ENCODE peak calls at places on chromosomes 3 and 15, in five cellular contexts. One of them, this sample, is unnamed.

GRCh38 chr15:74792227-74793016 is 10.5 kb downstream of the CSK start:
- DNase-seq in D721Med: no peak
- DNase-seq in fibroblast of pulmonary artery: no peak
- DNase-seq in brain microvascular endothelial cell: no peak
- DNase-seq in left ventricle myocardium inferior: no peak
- DNase-seq in this sample: no peak

GRCh38 chr3:79148786-79149185 is 619.0 kb downstream of the ROBO1 start:
- DNase-seq in D721Med: no peak
- DNase-seq in brain microvascular endothelial cell: peak
- DNase-seq in left ventricle myocardium inferior: no peak
- DNase-seq in fibroblast of pulmonary artery: peak
- DNase-seq in this sample: no peak

GRCh38 chr15:62760506-62760905 is 282.0 kb upstream of the TPM1 start:
- DNase-seq in fibroblast of pulmonary artery: no peak
- DNase-seq in brain microvascular endothelial cell: no peak
- DNase-seq in left ventricle myocardium inferior: no peak
- DNase-seq in D721Med: no peak
- DNase-seq in this sample: peak

GRCh38 chr3:130692455-130692854 is 54.2 kb downstream of the PIK3R4 start:
- DNase-seq in left ventricle myocardium inferior: no peak
- DNase-seq in D721Med: no peak
- DNase-seq in brain microvascular endothelial cell: no peak
- DNase-seq in fibroblast of pulmonary artery: peak
- DNase-seq in this sample: no peak

GRCh38 chr15:92884813-92885461 is 15.2 kb upstream of the CHD2 start:
- DNase-seq in D721Med: no peak
- DNase-seq in fibroblast of pulmonary artery: no peak
- DNase-seq in left ventricle myocardium inferior: no peak
- DNase-seq in brain microvascular endothelial cell: no peak
- DNase-seq in this sample: no peak

GRCh38 chr3:44957986-44958385 is 18.0 kb downstream of the ZDHHC3 start:
- DNase-seq in D721Med: no peak
- DNase-seq in left ventricle myocardium inferior: no peak
- DNase-seq in fibroblast of pulmonary artery: no peak
- DNase-seq in brain microvascular endothelial cell: no peak
- DNase-seq in this sample: no peak

GRCh38 chr15:70227122-70227521 is 129.4 kb upstream of the TLE3 start:
- DNase-seq in fibroblast of pulmonary artery: no peak
- DNase-seq in D721Med: no peak
- DNase-seq in left ventricle myocardium inferior: no peak
- DNase-seq in brain microvascular endothelial cell: no peak
- DNase-seq in this sample: no peak

GRCh38 chr3:113825090-113825489 is 13.5 kb upstream of the GRAMD1C start:
- DNase-seq in fibroblast of pulmonary artery: peak
- DNase-seq in D721Med: no peak
- DNase-seq in brain microvascular endothelial cell: peak
- DNase-seq in left ventricle myocardium inferior: no peak
- DNase-seq in this sample: no peak

GRCh38 chr15:34808016-34808415 is 12.7 kb upstream of the ACTC1 start:
- DNase-seq in brain microvascular endothelial cell: peak
- DNase-seq in D721Med: no peak
- DNase-seq in left ventricle myocardium inferior: no peak
- DNase-seq in fibroblast of pulmonary artery: peak
- DNase-seq in this sample: no peak

GRCh38 chr3:47380026-47380600 is 708 bp upstream of the PTPN23 start:
- DNase-seq in fibroblast of pulmonary artery: no peak
- DNase-seq in D721Med: no peak
- DNase-seq in brain microvascular endothelial cell: no peak
- DNase-seq in left ventricle myocardium inferior: no peak
- DNase-seq in this sample: no peak

GRCh38 chr3:128167973-128168674 is 14.8 kb downstream of the EEFSEC start:
- DNase-seq in fibroblast of pulmonary artery: no peak
- DNase-seq in D721Med: no peak
- DNase-seq in brain microvascular endothelial cell: no peak
- DNase-seq in left ventricle myocardium inferior: no peak
- DNase-seq in this sample: no peak

GRCh38 chr15:85312486-85312885 is 67.9 kb upstream of the AKAP13 start:
- DNase-seq in left ventricle myocardium inferior: no peak
- DNase-seq in brain microvascular endothelial cell: peak
- DNase-seq in D721Med: no peak
- DNase-seq in fibroblast of pulmonary artery: peak
- DNase-seq in this sample: no peak

GRCh38 chr3:129824926-129825541 is 68.5 kb downstream of the TMCC1 start:
- DNase-seq in fibroblast of pulmonary artery: peak
- DNase-seq in brain microvascular endothelial cell: no peak
- DNase-seq in left ventricle myocardium inferior: no peak
- DNase-seq in D721Med: no peak
- DNase-seq in this sample: peak

GRCh38 chr15:73346735-73347312 is 21.9 kb downstream of the HCN4 start:
- DNase-seq in fibroblast of pulmonary artery: peak
- DNase-seq in left ventricle myocardium inferior: peak
- DNase-seq in D721Med: no peak
- DNase-seq in brain microvascular endothelial cell: peak
- DNase-seq in this sample: peak

GRCh38 chr3:194985031-194985578 is 285.9 kb downstream of the XXYLT1 start:
- DNase-seq in left ventricle myocardium inferior: peak
- DNase-seq in fibroblast of pulmonary artery: peak
- DNase-seq in D721Med: no peak
- DNase-seq in brain microvascular endothelial cell: peak
- DNase-seq in this sample: peak

GRCh38 chr3:196650740-196651311 is 11.3 kb downstream of the NRROS start:
- DNase-seq in left ventricle myocardium inferior: peak
- DNase-seq in D721Med: peak
- DNase-seq in brain microvascular endothelial cell: peak
- DNase-seq in fibroblast of pulmonary artery: peak
- DNase-seq in this sample: no peak

GRCh38 chr3:194874783-194875182 is 189.1 kb downstream of the FAM43A start:
- DNase-seq in D721Med: no peak
- DNase-seq in fibroblast of pulmonary artery: no peak
- DNase-seq in left ventricle myocardium inferior: no peak
- DNase-seq in brain microvascular endothelial cell: no peak
- DNase-seq in this sample: no peak

GRCh38 chr3:158725348-158725966 is 6.8 kb downstream of the RARRES1 start:
- DNase-seq in D721Med: no peak
- DNase-seq in left ventricle myocardium inferior: no peak
- DNase-seq in fibroblast of pulmonary artery: peak
- DNase-seq in brain microvascular endothelial cell: peak
- DNase-seq in this sample: no peak

GRCh38 chr3:189806171-189806951 is 175.2 kb downstream of the TP63 start:
- DNase-seq in brain microvascular endothelial cell: no peak
- DNase-seq in left ventricle myocardium inferior: no peak
- DNase-seq in D721Med: no peak
- DNase-seq in fibroblast of pulmonary artery: no peak
- DNase-seq in this sample: no peak

GRCh38 chr3:141302364-141303141 is 65.8 kb upstream of the ZBTB38 start:
- DNase-seq in brain microvascular endothelial cell: peak
- DNase-seq in left ventricle myocardium inferior: no peak
- DNase-seq in D721Med: no peak
- DNase-seq in fibroblast of pulmonary artery: peak
- DNase-seq in this sample: no peak

GRCh38 chr15:71116366-71116765 is 1.1 kb downstream of the THSD4 start:
- DNase-seq in D721Med: no peak
- DNase-seq in fibroblast of pulmonary artery: no peak
- DNase-seq in left ventricle myocardium inferior: no peak
- DNase-seq in brain microvascular endothelial cell: peak
- DNase-seq in this sample: no peak

GRCh38 chr3:59286791-59287531 is 237.1 kb upstream of the CFAP20DC start:
- DNase-seq in fibroblast of pulmonary artery: no peak
- DNase-seq in brain microvascular endothelial cell: peak
- DNase-seq in left ventricle myocardium inferior: no peak
- DNase-seq in D721Med: no peak
- DNase-seq in this sample: peak

GRCh38 chr15:57464480-57464879 is 88.2 kb downstream of the CGNL1 start:
- DNase-seq in fibroblast of pulmonary artery: no peak
- DNase-seq in brain microvascular endothelial cell: no peak
- DNase-seq in D721Med: no peak
- DNase-seq in left ventricle myocardium inferior: no peak
- DNase-seq in this sample: no peak

GRCh38 chr3:41173926-41174702 is 25.2 kb upstream of the CTNNB1 start:
- DNase-seq in fibroblast of pulmonary artery: no peak
- DNase-seq in D721Med: no peak
- DNase-seq in brain microvascular endothelial cell: no peak
- DNase-seq in left ventricle myocardium inferior: no peak
- DNase-seq in this sample: no peak

GRCh38 chr15:65846120-65846519 is 23.2 kb upstream of the RAB11A start:
- DNase-seq in fibroblast of pulmonary artery: no peak
- DNase-seq in D721Med: no peak
- DNase-seq in left ventricle myocardium inferior: no peak
- DNase-seq in brain microvascular endothelial cell: no peak
- DNase-seq in this sample: no peak

GRCh38 chr15:82081904-82082810 is 36.3 kb upstream of the MEX3B start:
- DNase-seq in fibroblast of pulmonary artery: peak
- DNase-seq in brain microvascular endothelial cell: peak
- DNase-seq in left ventricle myocardium inferior: no peak
- DNase-seq in D721Med: no peak
- DNase-seq in this sample: no peak

GRCh38 chr3:45055411-45056143 is 29.5 kb downstream of the CLEC3B start:
- DNase-seq in left ventricle myocardium inferior: no peak
- DNase-seq in brain microvascular endothelial cell: no peak
- DNase-seq in fibroblast of pulmonary artery: peak
- DNase-seq in D721Med: no peak
- DNase-seq in this sample: no peak

GRCh38 chr3:170909129-170909903 is 879 bp upstream of the EIF5A2 start:
- DNase-seq in left ventricle myocardium inferior: no peak
- DNase-seq in brain microvascular endothelial cell: peak
- DNase-seq in fibroblast of pulmonary artery: peak
- DNase-seq in D721Med: no peak
- DNase-seq in this sample: no peak

GRCh38 chr15:61987824-61988223 is 72.4 kb downstream of the VPS13C start:
- DNase-seq in brain microvascular endothelial cell: no peak
- DNase-seq in fibroblast of pulmonary artery: no peak
- DNase-seq in D721Med: no peak
- DNase-seq in left ventricle myocardium inferior: no peak
- DNase-seq in this sample: no peak

GRCh38 chr3:62416109-62416508 is 42.8 kb upstream of the FEZF2 start:
- DNase-seq in D721Med: no peak
- DNase-seq in fibroblast of pulmonary artery: no peak
- DNase-seq in left ventricle myocardium inferior: no peak
- DNase-seq in brain microvascular endothelial cell: no peak
- DNase-seq in this sample: no peak

GRCh38 chr3:149042766-149043386 is 43.5 kb downstream of the HLTF start:
- DNase-seq in fibroblast of pulmonary artery: peak
- DNase-seq in D721Med: no peak
- DNase-seq in brain microvascular endothelial cell: no peak
- DNase-seq in left ventricle myocardium inferior: no peak
- DNase-seq in this sample: no peak

GRCh38 chr3:134075568-134075825 is 45.8 kb upstream of the SLCO2A1 start:
- DNase-seq in brain microvascular endothelial cell: no peak
- DNase-seq in D721Med: no peak
- DNase-seq in fibroblast of pulmonary artery: no peak
- DNase-seq in left ventricle myocardium inferior: no peak
- DNase-seq in this sample: no peak

GRCh38 chr3:189204467-189204866 is 32.7 kb downstream of the TPRG1 start:
- DNase-seq in brain microvascular endothelial cell: no peak
- DNase-seq in D721Med: no peak
- DNase-seq in left ventricle myocardium inferior: no peak
- DNase-seq in fibroblast of pulmonary artery: no peak
- DNase-seq in this sample: no peak

GRCh38 chr3:112900088-112900487 is 53.4 kb upstream of the CD200R1L start:
- DNase-seq in fibroblast of pulmonary artery: peak
- DNase-seq in left ventricle myocardium inferior: no peak
- DNase-seq in brain microvascular endothelial cell: no peak
- DNase-seq in D721Med: no peak
- DNase-seq in this sample: no peak

GRCh38 chr3:81005992-81006391 is 755.5 kb downstream of the GBE1 start:
- DNase-seq in left ventricle myocardium inferior: no peak
- DNase-seq in fibroblast of pulmonary artery: no peak
- DNase-seq in brain microvascular endothelial cell: no peak
- DNase-seq in D721Med: no peak
- DNase-seq in this sample: no peak
- TF ChIP-seq CTCF in left ventricle myocardium inferior: no peak
- TF ChIP-seq CTCF in fibroblast of pulmonary artery: no peak
- TF ChIP-seq CTCF in brain microvascular endothelial cell: no peak
- TF ChIP-seq CTCF in D721Med: no peak
- TF ChIP-seq CTCF in this sample: no peak

DNA sequence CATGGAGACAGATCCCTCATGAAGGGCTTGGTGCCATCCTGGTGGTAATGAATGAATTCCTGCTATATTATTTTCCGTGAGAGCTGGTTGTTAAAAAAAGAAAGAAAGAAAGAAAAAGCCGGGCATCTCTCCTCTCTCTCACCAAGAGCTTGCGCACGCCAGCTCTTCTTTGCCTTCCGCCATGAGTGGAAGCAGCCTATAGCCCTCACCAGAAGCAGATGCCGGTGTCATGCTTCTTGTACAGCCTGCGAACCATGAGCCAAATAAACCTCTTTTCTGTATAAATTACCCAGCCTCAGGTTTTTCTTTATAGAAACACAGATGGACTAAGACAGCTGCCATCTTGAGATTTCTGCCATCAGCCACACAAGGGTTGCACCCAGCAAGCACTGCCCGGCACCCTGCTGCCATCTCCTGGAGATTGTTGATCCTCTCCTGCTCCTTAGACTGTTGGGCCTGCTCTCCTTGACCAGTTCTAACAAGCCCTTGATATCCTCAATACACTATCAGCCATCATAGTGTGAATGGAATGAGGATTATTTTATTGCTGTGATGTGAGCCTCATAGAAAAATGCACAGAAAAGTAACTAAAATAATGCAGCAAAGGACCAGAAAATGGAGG is 3.5 kb upstream of the AHSG start:
- DNase-seq in brain microvascular endothelial cell: peak
- DNase-seq in fibroblast of pulmonary artery: peak
- DNase-seq in left ventricle myocardium inferior: no peak
- DNase-seq in D721Med: no peak
- DNase-seq in this sample: no peak
- TF ChIP-seq CTCF in brain microvascular endothelial cell: peak
- TF ChIP-seq CTCF in fibroblast of pulmonary artery: peak
- TF ChIP-seq CTCF in left ventricle myocardium inferior: peak
- TF ChIP-seq CTCF in D721Med: peak
- TF ChIP-seq CTCF in this sample: no peak

GRCh38 chr15:26166429-26166828 is 303.3 kb upstream of the ATP10A start:
- DNase-seq in brain microvascular endothelial cell: no peak
- DNase-seq in left ventricle myocardium inferior: no peak
- DNase-seq in D721Med: no peak
- DNase-seq in fibroblast of pulmonary artery: no peak
- DNase-seq in this sample: no peak
- TF ChIP-seq CTCF in brain microvascular endothelial cell: no peak
- TF ChIP-seq CTCF in left ventricle myocardium inferior: no peak
- TF ChIP-seq CTCF in D721Med: no peak
- TF ChIP-seq CTCF in fibroblast of pulmonary artery: no peak
- TF ChIP-seq CTCF in this sample: no peak

DNA sequence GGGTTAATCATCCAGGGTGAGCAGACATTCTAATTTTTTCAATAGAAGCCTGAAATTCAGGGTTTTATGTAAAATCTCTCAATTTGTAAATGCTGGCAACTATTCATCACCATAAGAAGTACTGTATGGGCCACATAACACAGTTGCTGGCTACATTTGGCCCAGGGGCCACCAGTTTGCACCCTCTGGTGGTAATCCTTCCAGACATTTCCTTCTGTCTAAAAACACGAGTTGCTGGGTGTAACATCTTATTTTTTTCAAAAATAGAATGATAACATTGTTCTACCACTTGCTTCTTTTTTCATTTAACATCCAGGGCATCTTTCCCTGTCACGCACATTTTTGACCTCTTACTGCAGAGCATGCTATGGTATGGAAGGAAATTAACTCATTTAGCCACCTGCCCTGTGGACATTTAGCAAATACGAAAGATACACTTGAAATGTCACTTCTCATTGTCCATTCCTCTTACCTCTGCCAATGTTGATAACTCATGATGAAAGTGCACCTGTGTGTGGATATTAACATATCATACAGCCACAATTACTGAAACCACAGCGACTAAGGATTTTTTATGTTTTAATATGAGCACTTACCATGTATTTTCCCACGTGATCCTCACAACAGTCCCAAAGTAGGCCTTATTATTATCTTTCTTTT is 117.5 kb upstream of the ARHGEF3 start:
- DNase-seq in brain microvascular endothelial cell: no peak
- DNase-seq in D721Med: no peak
- DNase-seq in left ventricle myocardium inferior: no peak
- DNase-seq in fibroblast of pulmonary artery: no peak
- DNase-seq in this sample: no peak
- TF ChIP-seq CTCF in brain microvascular endothelial cell: no peak
- TF ChIP-seq CTCF in D721Med: no peak
- TF ChIP-seq CTCF in left ventricle myocardium inferior: no peak
- TF ChIP-seq CTCF in fibroblast of pulmonary artery: no peak
- TF ChIP-seq CTCF in this sample: no peak